ENCODE peak calls at places on chromosome 14, in ten cellular contexts. D is stomach, O is pancreas, C is neural progenitor cell, R is left lung, K is left ventricle myocardium inferior, A is fibroblast of mammary gland, X is glutamatergic neuron, W is foreskin fibroblast, U is WERI-Rb-1. H is an unnamed sample.
A peak's percentile ranks its signal among the peaks of the same experiment; 100 is the strongest.

GRCh38 chr14:47235619-47236018 is 439.8 kb downstream of the MDGA2 start:
- DNase-seq in D (no peak), O (no peak), C (no peak), R (no peak), K (no peak), A (no peak), X (no peak), W (no peak), U (no peak), H (no peak)

GRCh38 chr14:100552524-100553125 is 34.6 kb downstream of the BEGAIN start:
- DNase-seq in D (no peak), O (no peak), C (no peak), R (no peak), K (no peak), A (no peak), X (no peak), W (no peak), U (no peak), H (no peak)

GRCh38 chr14:44564908-44565307 is 57.8 kb upstream of the FSCB start:
- DNase-seq in D (no peak), O (no peak), C (no peak), R (no peak), K (no peak), A (no peak), X (no peak), W (no peak), U (no peak), H (no peak)

GRCh38 chr14:30681752-30682355 is 59.7 kb downstream of the SCFD1 start:
- DNase-seq in D (no peak), O (no peak), C (no peak), R (no peak), K (no peak), A (peak; percentile 25), X (no peak), W (peak; percentile 22), U (no peak), H (no peak)

GRCh38 chr14:95500772-95501401 is 15.6 kb downstream of the SYNE3 start:
- DNase-seq in D (peak; percentile 51), O (no peak), C (no peak), R (no peak), K (peak; percentile 53), A (peak; percentile 93), X (no peak), W (peak; percentile 96), U (no peak), H (no peak)

GRCh38 chr14:95340201-95340697 is 20.5 kb upstream of the CLMN start:
- DNase-seq in D (peak; percentile 93), O (peak; percentile 98), C (no peak), R (no peak), K (no peak), A (no peak), X (no peak), W (no peak), U (peak; percentile 64), H (no peak)

GRCh38 chr14:68968051-68968450 is 11.1 kb downstream of the ACTN1 start:
- DNase-seq in D (no peak), O (no peak), C (no peak), R (no peak), K (no peak), A (no peak), X (no peak), W (no peak), U (no peak), H (no peak)

GRCh38 chr14:98984719-98985041 is 287.3 kb downstream of the BCL11B start:
- DNase-seq in D (peak; percentile 34), O (no peak), C (no peak), R (no peak), K (no peak), A (no peak), X (no peak), W (no peak), U (no peak), H (no peak)

GRCh38 chr14:92657457-92658142 is 90.8 kb downstream of the LGMN start:
- DNase-seq in D (peak; percentile 39), O (no peak), C (no peak), R (peak; percentile 89), K (peak; percentile 70), A (no peak), X (no peak), W (no peak), U (no peak), H (no peak)

GRCh38 chr14:92121207-92121669 is 268 bp downstream of the NDUFB1 start:
- DNase-seq in D (peak; percentile 39), O (no peak), C (peak; percentile 57), R (peak; percentile 82), K (peak; percentile 64), A (peak; percentile 43), X (peak; percentile 31), W (peak; percentile 65), U (no peak), H (peak; percentile 68)

GRCh38 chr14:65290830-65291229 is 121.7 kb upstream of the FUT8 start:
- DNase-seq in D (no peak), O (no peak), C (no peak), R (no peak), K (no peak), A (peak; percentile 99), X (no peak), W (peak; percentile 90), U (no peak), H (no peak)

GRCh38 chr14:95515080-95515489 is 1.4 kb downstream of the SYNE3 start:
- DNase-seq in D (no peak), O (no peak), C (peak; percentile 58), R (peak; percentile 82), K (peak; percentile 67), A (no peak), X (peak; percentile 69), W (peak; percentile 84), U (no peak), H (no peak)

GRCh38 chr14:60488175-60488574 is 2.3 kb upstream of the C14orf39 start:
- DNase-seq in D (no peak), O (no peak), C (no peak), R (no peak), K (no peak), A (no peak), X (no peak), W (no peak), U (no peak), H (no peak)

GRCh38 chr14:34693228-34693939 is 21.0 kb downstream of the CFL2 start:
- DNase-seq in D (peak; percentile 51), O (peak; percentile 65), C (peak; percentile 16), R (no peak), K (peak; percentile 29), A (no peak), X (peak; percentile 20), W (no peak), U (no peak), H (no peak)

GRCh38 chr14:73763396-73763795 is 49.2 kb upstream of the PNMA1 start:
- DNase-seq in D (no peak), O (no peak), C (no peak), R (no peak), K (no peak), A (no peak), X (no peak), W (no peak), U (no peak), H (no peak)

GRCh38 chr14:34755215-34755614 is 40.8 kb upstream of the CFL2 start:
- DNase-seq in D (no peak), O (no peak), C (no peak), R (no peak), K (no peak), A (no peak), X (no peak), W (no peak), U (no peak), H (no peak)

GRCh38 chr14:74979442-74980397 is 23.0 kb upstream of the EIF2B2 start:
- DNase-seq in D (no peak), O (no peak), C (peak; percentile 70), R (no peak), K (no peak), A (no peak), X (peak; percentile 69), W (peak; percentile 81), U (peak; percentile 67), H (no peak)
- TF ChIP-seq CTCF in D (no peak), O (no peak), C (no peak), R (no peak), K (no peak), A (no peak), X (no peak), W (peak; percentile 16), U (peak; percentile 57), H (no peak)

GRCh38 chr14:90641111-90642010 is 174.9 kb downstream of the TTC7B start:
- DNase-seq in D (no peak), O (no peak), C (peak; percentile 51), R (no peak), K (no peak), A (no peak), X (peak; percentile 35), W (no peak), U (no peak), H (no peak)
- TF ChIP-seq CTCF in D (no peak), O (no peak), C (no peak), R (no peak), K (no peak), A (no peak), X (no peak), W (no peak), U (no peak), H (no peak)

DNA sequence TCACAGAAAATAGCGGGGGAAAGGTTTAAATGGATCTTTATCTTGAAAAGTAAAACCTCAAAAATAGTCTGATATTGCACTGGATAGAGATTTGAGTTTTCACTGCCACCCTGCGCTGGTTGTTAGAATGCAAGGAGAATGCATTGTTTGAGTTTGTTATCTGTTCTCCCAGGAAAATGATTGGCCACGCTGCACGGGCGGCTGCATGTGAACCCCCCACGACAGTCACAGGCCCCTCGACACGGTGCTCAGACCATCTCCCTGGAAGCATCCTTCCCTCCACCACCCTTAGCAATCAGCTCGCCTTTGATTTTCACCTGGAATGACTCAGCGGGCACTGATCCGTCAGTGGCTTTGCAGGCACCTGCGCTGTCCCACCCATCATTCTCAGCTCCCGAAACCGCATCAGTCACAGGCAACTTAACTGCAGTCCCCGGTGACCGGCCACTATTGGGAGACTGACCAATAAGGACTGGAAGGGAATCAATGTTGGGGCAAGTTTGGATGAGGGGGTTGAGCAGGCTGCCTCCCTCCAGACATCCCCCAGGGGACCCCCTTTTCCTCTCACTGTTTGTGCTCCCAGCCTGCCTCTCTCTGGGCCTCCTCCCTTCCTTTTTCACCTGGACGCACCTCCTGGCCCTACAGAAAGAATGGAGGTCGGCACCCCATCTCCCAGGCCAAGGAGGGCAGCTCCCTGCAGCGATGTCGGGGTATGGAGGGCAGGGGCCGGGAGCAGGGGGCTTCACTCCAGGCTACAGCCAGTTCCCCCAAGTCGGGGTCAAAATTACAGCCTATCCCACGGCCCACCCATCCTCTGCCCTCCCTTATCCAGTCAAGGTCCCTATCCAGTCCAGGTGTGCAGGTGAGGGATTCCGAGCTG is 28.5 kb upstream of the C14orf180 start:
- DNase-seq in D (no peak), O (no peak), C (no peak), R (peak; percentile 46), K (no peak), A (no peak), X (peak; percentile 10), W (no peak), U (no peak), H (no peak)
- TF ChIP-seq CTCF in D (peak; percentile 33), O (no peak), C (no peak), R (no peak), K (no peak), A (no peak), X (no peak), W (no peak), U (no peak), H (no peak)

DNA sequence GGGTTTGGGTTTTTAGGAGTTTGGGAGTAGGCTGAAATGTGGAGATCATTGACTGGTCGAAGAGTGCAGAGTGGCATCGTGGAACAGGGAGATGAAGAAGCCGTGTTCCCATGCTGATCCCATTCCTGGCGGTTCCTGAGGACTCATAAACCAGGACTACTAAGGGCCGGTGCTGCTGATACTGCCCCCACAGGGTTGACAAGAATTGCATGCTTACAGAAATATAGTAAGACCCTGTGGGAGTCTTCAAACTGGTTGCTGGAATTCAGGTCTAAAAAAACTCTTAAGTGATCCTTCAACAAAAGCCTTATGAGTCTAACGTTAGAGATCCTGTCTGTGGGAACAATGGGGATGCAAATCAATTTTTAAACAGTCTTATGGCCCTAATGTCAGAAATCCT is 64.0 kb upstream of the ARHGAP5 start:
- DNase-seq in D (no peak), O (no peak), C (peak; percentile 44), R (no peak), K (no peak), A (no peak), X (no peak), W (no peak), U (peak; percentile 24), H (no peak)
- TF ChIP-seq CTCF in D (no peak), O (no peak), C (peak; percentile 47), R (no peak), K (no peak), A (peak; percentile 7), X (no peak), W (no peak), U (peak; percentile 28), H (no peak)